ENCODE peak calls at places on chromosomes 3 and 15, in nine cellular contexts. U is aorta, Q is stomach, Y is heart right ventricle, G is heart left ventricle, L is GM23248, C is tibial artery, S is cardiac muscle cell, K is dorsolateral prefrontal cortex. P is an unnamed sample.

GRCh38 chr3:89227218-89227617 is 119.8 kb downstream of the EPHA3 start:
- DNase-seq in U (no peak), Q (no peak), Y (no peak), G (no peak), L (peak; percentile 12), C (no peak), S (peak; percentile 5), K (no peak), P (no peak)

GRCh38 chr3:65729553-65729952 is 309.2 kb downstream of the MAGI1 start:
- DNase-seq in U (no peak), Q (no peak), Y (peak; percentile 84), G (no peak), L (peak; percentile 52), C (no peak), S (peak; percentile 93), K (no peak), P (no peak)

GRCh38 chr15:56249080-56249479 is 5.4 kb upstream of the RFX7 start:
- DNase-seq in U (no peak), Q (no peak), Y (no peak), G (no peak), L (peak; percentile 75), C (no peak), S (peak; percentile 80), K (no peak), P (no peak)

GRCh38 chr3:30639937-30640336 is 33.5 kb downstream of the TGFBR2 start:
- DNase-seq in U (no peak), Q (no peak), Y (no peak), G (no peak), L (no peak), C (no peak), S (no peak), K (no peak), P (no peak)

GRCh38 chr3:10396931-10397330 is 76.0 kb upstream of the SEC13 start:
- DNase-seq in U (no peak), Q (no peak), Y (no peak), G (peak; percentile 31), L (no peak), C (no peak), S (no peak), K (no peak), P (no peak)

GRCh38 chr15:70512772-70513362 is 250.5 kb downstream of the UACA start:
- DNase-seq in U (no peak), Q (peak; percentile 50), Y (no peak), G (peak; percentile 75), L (peak; percentile 70), C (no peak), S (peak; percentile 77), K (no peak), P (no peak)

GRCh38 chr3:168094877-168095610 is 680 bp downstream of the GOLIM4 start:
- DNase-seq in U (peak; percentile 90), Q (peak; percentile 48), Y (peak; percentile 63), G (peak; percentile 88), L (peak; percentile 93), C (peak; percentile 76), S (peak; percentile 69), K (peak; percentile 32), P (no peak)

GRCh38 chr15:71011503-71012155 is 103.6 kb upstream of the THSD4 start:
- DNase-seq in U (no peak), Q (no peak), Y (no peak), G (no peak), L (peak; percentile 83), C (no peak), S (peak; percentile 78), K (no peak), P (no peak)

DNA sequence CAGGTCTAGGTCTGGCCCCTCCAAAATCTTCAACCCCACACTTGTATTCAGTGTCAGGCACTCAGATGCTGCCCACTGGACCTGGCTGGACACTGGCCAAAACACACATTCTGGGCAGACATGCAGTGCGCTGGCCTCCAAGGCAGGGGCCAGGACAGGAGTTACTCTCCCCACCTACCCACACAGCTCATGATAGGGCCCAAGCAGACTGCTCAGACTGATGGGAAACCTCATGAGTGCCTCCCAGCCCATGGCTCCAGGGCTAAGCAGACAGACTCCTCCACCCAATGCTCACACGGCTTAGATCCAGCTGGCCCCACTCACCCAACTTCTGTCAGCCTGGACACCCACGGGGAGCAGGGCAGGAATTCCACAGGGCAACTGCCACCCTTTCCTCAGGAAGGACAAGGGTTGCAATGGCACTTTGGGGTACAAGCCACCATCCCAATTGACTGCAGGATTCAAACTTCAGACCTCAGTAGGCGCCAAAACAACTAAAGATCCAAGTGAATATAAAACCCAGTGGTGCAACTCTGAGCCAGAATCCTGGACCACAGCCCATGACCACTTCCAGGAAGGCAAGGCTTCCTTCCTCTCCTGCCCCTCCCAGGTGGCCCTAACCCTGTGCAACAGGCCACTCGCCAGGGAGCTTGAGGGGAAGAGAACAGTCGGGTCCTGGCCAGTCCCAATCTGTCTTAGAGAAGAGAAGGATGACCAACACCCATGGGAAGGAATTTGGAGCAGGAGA is 1.4 kb downstream of the LTF start:
- DNase-seq in U (no peak), Q (no peak), Y (peak; percentile 63), G (no peak), L (no peak), C (no peak), S (no peak), K (no peak), P (no peak)
- H3K27me3 ChIP-seq in U (peaks cover 2% of the 10 kb centered on the region), Q (no peaks in the 10 kb centered on the region), Y (peaks cover 21% of the 10 kb centered on the region), G (no peaks in the 10 kb centered on the region), L (peaks cover 72% of the 10 kb centered on the region), C (no peaks in the 10 kb centered on the region), S (peaks cover 47% of the 10 kb centered on the region), K (no peaks in the 10 kb centered on the region), P (no peaks in the 10 kb centered on the region)

DNA sequence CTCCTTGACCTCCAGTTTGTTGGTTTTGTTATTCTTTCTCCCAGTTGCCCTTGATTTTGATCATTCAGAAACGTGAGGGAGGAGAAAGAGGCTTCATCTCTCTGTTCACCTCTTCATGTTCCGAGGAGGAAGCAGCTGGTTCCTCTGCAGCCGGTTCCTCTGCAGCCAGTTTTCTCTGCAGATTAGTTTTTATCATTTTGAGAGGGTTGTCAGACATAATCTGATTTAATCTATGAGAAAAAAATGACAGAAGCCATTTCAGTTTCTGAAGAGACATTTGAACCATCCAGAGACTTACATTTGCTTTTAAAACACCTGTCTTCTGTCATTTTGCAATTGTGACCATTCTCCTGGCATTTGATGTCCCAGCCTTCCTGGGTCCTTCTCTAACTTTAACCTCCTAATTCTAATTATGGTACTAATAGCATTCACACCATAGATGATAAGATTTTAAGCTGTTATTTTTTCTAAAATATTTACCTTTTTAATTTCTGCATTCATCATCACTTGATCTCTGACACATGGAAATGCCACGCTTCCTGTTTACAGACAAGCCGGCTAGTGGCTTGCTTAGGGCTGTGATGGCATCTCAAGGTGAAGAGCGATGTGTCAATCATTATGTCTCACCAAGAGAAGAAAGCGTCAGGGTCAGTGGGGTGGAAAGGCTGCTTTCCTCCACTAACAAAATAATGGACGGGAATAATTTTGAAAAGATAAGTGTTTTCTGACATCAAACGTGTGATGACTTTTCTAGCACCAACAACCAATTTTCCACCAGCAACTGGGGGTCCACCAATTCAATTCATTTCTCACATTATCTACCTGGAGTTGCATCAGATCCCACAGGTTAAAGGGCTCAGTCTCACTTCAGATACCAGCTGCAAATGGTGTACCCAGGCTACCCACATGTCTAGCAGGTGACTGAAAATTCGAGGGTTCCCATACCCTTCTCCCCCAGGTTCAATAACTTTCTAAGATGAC is 76.4 kb downstream of the CHRNA7 start:
- DNase-seq in U (no peak), Q (no peak), Y (no peak), G (no peak), L (no peak), C (no peak), S (no peak), K (no peak), P (peak; percentile 37)
- H3K27me3 ChIP-seq in U (no peaks in the 10 kb centered on the region), Q (no peaks in the 10 kb centered on the region), Y (no peaks in the 10 kb centered on the region), G (no peaks in the 10 kb centered on the region), L (no peaks in the 10 kb centered on the region), C (no peaks in the 10 kb centered on the region), S (no peaks in the 10 kb centered on the region), K (no peaks in the 10 kb centered on the region), P (no peaks in the 10 kb centered on the region)

GRCh38 chr3:45224824-45225464 is 1.1 kb downstream of the TMEM158 start:
- DNase-seq in U (peak; percentile 88), Q (peak; percentile 73), Y (peak; percentile 63), G (peak; percentile 87), L (peak; percentile 88), C (peak; percentile 79), S (peak; percentile 82), K (peak; percentile 79), P (no peak)

GRCh38 chr3:45226206-45226915 is at the start of gene TMEM158:
- DNase-seq in U (peak; percentile 95), Q (peak; percentile 81), Y (peak; percentile 70), G (peak; percentile 91), L (peak; percentile 92), C (peak; percentile 84), S (peak; percentile 79), K (peak; percentile 55), P (no peak)

GRCh38 chr3:45227131-45227819 is 1.2 kb upstream of the TMEM158 start:
- DNase-seq in U (no peak), Q (no peak), Y (no peak), G (no peak), L (peak; percentile 16), C (peak; percentile 15), S (peak; percentile 34), K (no peak), P (no peak)

GRCh38 chr3:45225465-45226205 is 452 bp downstream of the TMEM158 start:
- DNase-seq in U (peak; percentile 80), Q (no peak), Y (no peak), G (no peak), L (peak; percentile 73), C (no peak), S (peak; percentile 38), K (no peak), P (no peak)

DNA sequence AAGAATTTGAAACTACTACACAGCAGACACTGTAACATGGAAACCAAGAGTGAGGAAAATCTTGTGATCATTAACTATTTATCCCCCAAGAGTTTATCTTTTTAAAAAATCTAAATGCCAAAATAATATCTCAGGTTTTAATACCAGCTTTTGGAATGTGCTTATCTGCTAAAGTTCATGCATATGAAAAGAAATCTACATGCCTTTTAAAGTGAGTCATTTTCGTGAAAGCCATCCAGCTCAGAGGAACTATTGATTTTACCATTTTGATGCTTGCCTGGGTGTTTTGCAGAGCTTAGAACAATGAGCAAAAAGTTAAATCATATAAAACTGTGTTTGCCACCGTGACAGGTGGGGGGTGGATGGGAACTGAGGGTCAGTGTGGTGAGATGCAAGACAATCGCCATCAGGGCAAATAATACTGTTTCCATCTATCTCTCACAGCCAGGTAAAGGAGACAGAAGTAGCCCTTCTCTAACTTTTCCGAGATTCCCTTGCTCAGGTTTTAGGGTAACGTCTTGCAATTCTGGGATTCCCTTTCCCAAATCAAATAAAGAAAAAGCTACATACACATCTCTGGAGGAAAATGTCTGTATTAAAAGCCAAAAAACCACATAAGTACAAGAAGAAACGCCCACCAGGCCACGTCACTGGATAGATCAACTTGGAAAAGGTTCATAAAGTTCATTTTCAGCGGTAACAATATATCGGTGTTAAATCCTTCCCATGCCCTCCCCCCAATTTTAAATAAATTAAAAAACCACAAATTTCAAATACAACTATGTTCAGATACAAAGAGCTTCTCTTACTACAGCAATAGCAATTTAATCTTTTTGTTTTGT is 2.0 kb downstream of the TMEM158 start:
- DNase-seq in U (no peak), Q (no peak), Y (no peak), G (no peak), L (peak; percentile 82), C (no peak), S (peak; percentile 42), K (no peak), P (no peak)
- H3K27me3 ChIP-seq in U (no peaks in the 10 kb centered on the region), Q (no peaks in the 10 kb centered on the region), Y (peaks cover 80% of the 10 kb centered on the region), G (peaks cover 18% of the 10 kb centered on the region), L (no peaks in the 10 kb centered on the region), C (no peaks in the 10 kb centered on the region), S (peaks cover 61% of the 10 kb centered on the region), K (no peaks in the 10 kb centered on the region), P (no peaks in the 10 kb centered on the region)

GRCh38 chr3:54232618-54233017 is 110.3 kb downstream of the CACNA2D3 start:
- DNase-seq in U (no peak), Q (no peak), Y (no peak), G (no peak), L (no peak), C (no peak), S (no peak), K (no peak), P (no peak)

GRCh38 chr3:54240319-54240718 is 118.0 kb downstream of the CACNA2D3 start:
- DNase-seq in U (no peak), Q (no peak), Y (no peak), G (no peak), L (no peak), C (no peak), S (no peak), K (no peak), P (no peak)

GRCh38 chr3:54237109-54237508 is 114.8 kb downstream of the CACNA2D3 start:
- DNase-seq in U (no peak), Q (no peak), Y (no peak), G (no peak), L (no peak), C (no peak), S (no peak), K (no peak), P (no peak)

GRCh38 chr3:54237788-54238502 is 115.6 kb downstream of the CACNA2D3 start:
- DNase-seq in U (no peak), Q (no peak), Y (no peak), G (no peak), L (no peak), C (no peak), S (no peak), K (no peak), P (no peak)

GRCh38 chr3:54235998-54236397 is 113.6 kb downstream of the CACNA2D3 start:
- DNase-seq in U (no peak), Q (no peak), Y (no peak), G (no peak), L (no peak), C (no peak), S (no peak), K (no peak), P (no peak)
- H3K27me3 ChIP-seq in U (no peaks in the 10 kb centered on the region), Q (no peaks in the 10 kb centered on the region), Y (no peaks in the 10 kb centered on the region), G (no peaks in the 10 kb centered on the region), L (no peaks in the 10 kb centered on the region), C (no peaks in the 10 kb centered on the region), S (no peaks in the 10 kb centered on the region), K (no peaks in the 10 kb centered on the region), P (no peaks in the 10 kb centered on the region)

P was measured in esophagus muscularis mucosa.